ENCODE peak calls at places on chromosomes 11 and 22, in nine cellular contexts. N is transverse colon; K is cardiac muscle cell; D is uterus; O is CD8-positive, alpha-beta T cell; S is lower lobe of right lung; R is endodermal cell; Z is neural progenitor cell; P is A549. M is an unnamed sample.

GRCh38 chr11:16776716-16777115 is 38.3 kb downstream of the C11orf58 start:
- DNase-seq in N (no peak), K (no peak), D (no peak), O (no peak), S (no peak), R (no peak), Z (no peak), P (no peak), M (no peak)

GRCh38 chr11:29310016-29310415 is 706.8 kb downstream of the KCNA4 start:
- DNase-seq in N (no peak), K (no peak), D (no peak), O (no peak), S (no peak), R (no peak), Z (no peak), P (no peak), M (no peak)

GRCh38 chr11:35983965-35984364 is 40.1 kb downstream of the LDLRAD3 start:
- DNase-seq in N (no peak), K (no peak), D (no peak), O (no peak), S (no peak), R (no peak), Z (no peak), P (no peak), M (no peak)

GRCh38 chr11:97621282-97621681 is 1231.5 kb downstream of the JRKL start:
- DNase-seq in N (no peak), K (no peak), D (no peak), O (no peak), S (no peak), R (no peak), Z (no peak), P (no peak), M (no peak)

GRCh38 chr11:130241697-130242096 is 73.0 kb downstream of the ZBTB44 start:
- DNase-seq in N (no peak), K (no peak), D (no peak), O (no peak), S (no peak), R (no peak), Z (no peak), P (no peak), M (no peak)

GRCh38 chr22:36741968-36742367 is 34.0 kb downstream of the IFT27 start:
- DNase-seq in N (no peak), K (no peak), D (no peak), O (no peak), S (no peak), R (peak; percentile 29), Z (no peak), P (no peak), M (no peak)

GRCh38 chr11:32366671-32367070 is 68.7 kb downstream of the WT1 start:
- DNase-seq in N (no peak), K (no peak), D (no peak), O (no peak), S (no peak), R (no peak), Z (no peak), P (no peak), M (no peak)

GRCh38 chr11:68128682-68129327 is 7.6 kb upstream of the CHKA start:
- DNase-seq in N (peak; percentile 68), K (peak; percentile 79), D (peak; percentile 77), O (no peak), S (peak; percentile 73), R (peak; percentile 87), Z (no peak), P (no peak), M (peak; percentile 55)

GRCh38 chr11:46260161-46260560 is 17.3 kb upstream of the CREB3L1 start:
- DNase-seq in N (no peak), K (no peak), D (no peak), O (no peak), S (no peak), R (no peak), Z (no peak), P (no peak), M (no peak)

GRCh38 chr11:17747131-17747955 is 12.8 kb downstream of the KCNC1 start:
- DNase-seq in N (no peak), K (no peak), D (no peak), O (no peak), S (no peak), R (no peak), Z (no peak), P (no peak), M (no peak)

GRCh38 chr22:21450858-21451331 is 16.3 kb upstream of the TMEM191C start:
- DNase-seq in N (no peak), K (no peak), D (no peak), O (no peak), S (peak; percentile 13), R (no peak), Z (no peak), P (no peak), M (no peak)

GRCh38 chr22:36220457-36220921 is 18.8 kb downstream of the APOL2 start:
- DNase-seq in N (no peak), K (no peak), D (peak; percentile 63), O (no peak), S (no peak), R (peak; percentile 65), Z (peak; percentile 31), P (no peak), M (no peak)

GRCh38 chr11:117223741-117224685 is 7.9 kb downstream of the PCSK7 start:
- DNase-seq in N (peak; percentile 28), K (no peak), D (peak; percentile 20), O (no peak), S (no peak), R (peak; percentile 10), Z (no peak), P (no peak), M (no peak)

GRCh38 chr11:103648670-103649400 is 387.6 kb upstream of the DDI1 start:
- DNase-seq in N (no peak), K (no peak), D (no peak), O (no peak), S (no peak), R (no peak), Z (no peak), P (no peak), M (no peak)

GRCh38 chr11:11586465-11586864 is 35.3 kb downstream of the GALNT18 start:
- DNase-seq in N (no peak), K (no peak), D (no peak), O (no peak), S (no peak), R (peak; percentile 23), Z (no peak), P (no peak), M (no peak)

DNA sequence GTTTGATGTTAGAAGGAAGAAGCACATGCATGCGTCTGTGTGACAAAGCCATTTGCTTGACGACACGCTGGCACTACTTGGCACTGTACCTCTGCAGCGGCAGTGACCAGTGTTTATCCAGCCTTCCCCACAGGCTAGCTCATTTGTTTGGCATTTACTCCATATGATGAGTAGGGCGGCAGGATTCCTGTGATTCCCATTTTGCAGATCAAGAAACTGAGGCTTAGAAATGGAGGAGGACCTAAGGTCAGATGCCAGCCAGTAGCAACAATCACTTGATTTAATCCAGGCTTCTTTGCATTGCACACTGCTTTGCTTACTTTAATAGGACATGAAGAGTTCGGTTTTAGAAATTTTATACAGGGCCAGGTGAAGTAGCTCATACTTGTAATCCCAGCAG is 45.0 kb downstream of the TBC1D22A start:
- DNase-seq in N (no peak), K (no peak), D (no peak), O (no peak), S (no peak), R (no peak), Z (no peak), P (no peak), M (no peak)
- TF ChIP-seq CTCF in N (no peak), K (no peak), D (no peak), O (no peak), S (no peak), R (no peak), Z (no peak), P (no peak), M (no peak)

DNA sequence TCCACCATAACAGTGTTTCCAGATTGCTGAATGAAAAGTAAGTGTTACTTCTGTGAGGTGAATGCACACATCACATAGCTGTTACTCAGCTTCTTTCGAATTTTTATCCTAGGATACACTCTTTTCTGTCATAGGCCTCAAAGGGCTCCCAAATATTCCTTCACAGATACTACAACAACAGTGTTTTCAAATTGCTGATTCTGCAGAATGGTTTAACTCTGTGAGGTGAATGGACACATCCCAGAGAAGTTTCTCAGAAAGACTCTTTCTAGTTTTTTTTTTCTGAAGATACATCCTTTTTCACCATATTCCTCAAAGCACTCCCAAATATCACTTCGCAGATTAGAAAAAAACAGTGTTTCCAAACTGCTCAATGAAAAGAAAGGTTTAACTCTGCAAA is 221.1 kb downstream of the OR4A5 start:
- DNase-seq in N (no peak), K (no peak), D (no peak), O (no peak), S (no peak), R (no peak), Z (no peak), P (no peak), M (no peak)
- H3K9me3 ChIP-seq in N (peaks cover 71% of the 10 kb centered on the region), K (peaks cover 21% of the 10 kb centered on the region), D (peaks cover 31% of the 10 kb centered on the region), O (peaks cover 25% of the 10 kb centered on the region), S (peaks cover 86% of the 10 kb centered on the region), R (peaks cover 100% of the 10 kb centered on the region), Z (peaks cover 59% of the 10 kb centered on the region), P (peaks cover 17% of the 10 kb centered on the region), M (peaks cover 100% of the 10 kb centered on the region)

DNA sequence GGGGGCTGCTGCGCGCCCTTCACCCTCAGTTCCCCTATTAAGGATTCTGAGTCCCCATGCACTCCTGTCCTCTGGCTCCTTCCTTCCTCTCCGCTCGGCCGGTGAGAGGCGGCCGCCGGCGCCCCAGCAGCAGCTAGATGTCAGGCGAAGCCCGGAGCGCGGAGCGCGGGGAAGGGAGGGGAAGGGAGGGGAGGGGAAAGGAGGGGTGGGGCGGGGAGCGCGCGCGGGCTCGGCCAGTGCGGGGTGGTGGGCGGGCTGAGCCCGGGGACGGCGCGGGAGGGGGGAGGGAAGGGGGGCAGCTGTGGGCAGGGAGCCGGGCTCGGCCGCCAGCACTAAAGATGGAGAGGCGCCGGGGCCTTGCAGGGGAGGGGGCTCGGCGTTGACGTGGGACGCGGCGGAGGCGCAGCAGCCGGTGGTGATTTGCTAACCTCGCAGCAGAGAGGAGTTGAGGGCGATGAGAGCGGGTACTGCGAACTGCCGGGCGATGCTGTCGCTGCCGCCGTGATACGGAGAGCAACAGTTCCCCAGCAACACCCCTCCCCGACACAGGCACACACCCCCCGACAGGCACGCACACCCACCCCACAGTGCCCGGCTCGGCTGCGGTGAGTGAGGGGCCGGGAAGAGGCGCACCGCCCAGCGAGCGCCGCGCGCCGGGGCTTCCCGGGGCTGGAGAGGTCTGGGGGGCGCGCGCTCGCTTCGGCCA is at the start of gene ZBTB16:
- DNase-seq in N (peak; percentile 88), K (peak; percentile 87), D (peak; percentile 91), O (peak; percentile 56), S (peak; percentile 91), R (peak; percentile 90), Z (peak; percentile 95), P (no peak), M (peak; percentile 93)
- TF ChIP-seq CTCF in N (peak; percentile 19), K (peak; percentile 35), D (peak; percentile 54), O (no peak), S (no peak), R (no peak), Z (no peak), P (no peak), M (peak; percentile 61)

DNA sequence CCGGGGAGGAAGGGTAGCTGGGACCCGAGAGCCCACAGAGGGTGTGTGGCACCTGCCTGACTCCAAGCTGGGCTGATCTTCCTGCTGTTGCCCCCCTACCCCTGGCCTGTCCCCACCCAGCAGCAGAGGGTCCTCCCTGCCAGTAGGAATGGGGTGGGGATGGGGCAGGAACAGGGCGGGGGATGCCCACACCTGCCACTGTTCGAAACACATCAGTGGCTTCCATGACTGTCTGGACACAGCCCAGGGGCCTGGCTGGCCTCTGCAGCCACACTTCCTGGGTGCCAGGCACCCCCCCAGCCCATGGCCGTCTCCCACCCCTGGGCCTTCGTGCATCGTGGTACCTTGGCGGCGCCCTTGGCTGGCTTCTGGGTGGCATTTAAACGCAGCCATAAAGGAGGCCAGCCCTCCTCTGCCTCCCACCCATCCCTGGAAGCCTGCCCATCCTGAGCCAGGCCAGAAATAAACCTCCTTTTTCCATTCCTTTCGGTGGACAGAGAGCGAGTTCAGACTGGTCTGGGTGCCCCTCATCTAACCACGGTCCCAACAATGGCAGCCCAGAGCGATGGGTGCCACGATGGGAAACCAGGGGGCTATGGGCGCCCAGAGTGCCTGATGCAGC is 745 bp upstream of the SHISAL1 start:
- DNase-seq in N (no peak), K (no peak), D (peak; percentile 68), O (no peak), S (no peak), R (no peak), Z (no peak), P (no peak), M (no peak)
- H3K9me3 ChIP-seq in N (no peaks in the 10 kb centered on the region), K (no peaks in the 10 kb centered on the region), D (no peaks in the 10 kb centered on the region), O (no peaks in the 10 kb centered on the region), S (no peaks in the 10 kb centered on the region), R (no peaks in the 10 kb centered on the region), Z (no peaks in the 10 kb centered on the region), P (no peaks in the 10 kb centered on the region), M (no peaks in the 10 kb centered on the region)

M was measured in left ventricle myocardium inferior.